ENCODE peak calls at places on chromosome 2, in seven cellular contexts. Q is upper lobe of left lung; T is transverse colon; Z is CD8-positive, alpha-beta memory T cell; M is GM23248; H is A549; F is right cardiac atrium. Y is an unnamed sample.

GRCh38 chr2:66443977-66444855 is 9.3 kb downstream of the MEIS1 start:
- DNase-seq in Q (no peak), T (no peak), Z (no peak), M (peak; percentile 67), H (no peak), F (no peak), Y (no peak)

GRCh38 chr2:222250313-222250712 is 48.5 kb downstream of the PAX3 start:
- DNase-seq in Q (no peak), T (no peak), Z (no peak), M (no peak), H (no peak), F (no peak), Y (no peak)

GRCh38 chr2:74457549-74458131 is 598 bp upstream of the WBP1 start:
- DNase-seq in Q (peak; percentile 77), T (peak; percentile 86), Z (no peak), M (peak; percentile 77), H (peak; percentile 53), F (peak; percentile 84), Y (no peak)

GRCh38 chr2:102755284-102755683 is 6.5 kb upstream of the TMEM182 start:
- DNase-seq in Q (no peak), T (no peak), Z (no peak), M (no peak), H (no peak), F (no peak), Y (no peak)

GRCh38 chr2:143844986-143845385 is 674.9 kb downstream of the ZEB2 start:
- DNase-seq in Q (no peak), T (no peak), Z (no peak), M (peak; percentile 58), H (no peak), F (no peak), Y (no peak)

GRCh38 chr2:195575021-195575420 is 82.0 kb upstream of the SLC39A10 start:
- DNase-seq in Q (no peak), T (no peak), Z (no peak), M (peak; percentile 41), H (no peak), F (no peak), Y (no peak)

GRCh38 chr2:128373346-128374000 is 54.8 kb upstream of the HS6ST1 start:
- DNase-seq in Q (peak; percentile 9), T (no peak), Z (no peak), M (no peak), H (no peak), F (no peak), Y (no peak)

GRCh38 chr2:5057895-5058294 is 634.3 kb upstream of the SOX11 start:
- DNase-seq in Q (no peak), T (no peak), Z (no peak), M (no peak), H (no peak), F (no peak), Y (no peak)

GRCh38 chr2:80499095-80499494 is 194.5 kb upstream of the LRRTM1 start:
- DNase-seq in Q (peak; percentile 22), T (peak; percentile 28), Z (no peak), M (peak; percentile 64), H (no peak), F (peak; percentile 68), Y (no peak)

GRCh38 chr2:136291871-136292270 is 173.9 kb upstream of the CXCR4 start:
- DNase-seq in Q (no peak), T (no peak), Z (no peak), M (no peak), H (no peak), F (no peak), Y (no peak)

GRCh38 chr2:30408961-30409387 is 38.1 kb upstream of the LCLAT1 start:
- DNase-seq in Q (no peak), T (no peak), Z (no peak), M (peak; percentile 86), H (no peak), F (no peak), Y (no peak)

GRCh38 chr2:239911630-239912071 is 113.5 kb downstream of the NDUFA10 start:
- DNase-seq in Q (peak; percentile 58), T (no peak), Z (no peak), M (no peak), H (no peak), F (peak; percentile 74), Y (no peak)

GRCh38 chr2:157684940-157685466 is 56.3 kb upstream of the ACVR1C start:
- DNase-seq in Q (no peak), T (no peak), Z (no peak), M (no peak), H (no peak), F (no peak), Y (no peak)

GRCh38 chr2:216621292-216621691 is 11.9 kb upstream of the IGFBP2 start:
- DNase-seq in Q (no peak), T (no peak), Z (no peak), M (no peak), H (no peak), F (no peak), Y (no peak)

GRCh38 chr2:17635007-17635406 is 94.5 kb downstream of the VSNL1 start:
- DNase-seq in Q (no peak), T (no peak), Z (no peak), M (no peak), H (no peak), F (peak; percentile 68), Y (no peak)

GRCh38 chr2:54895735-54896134 is 154.5 kb downstream of the RTN4 start:
- DNase-seq in Q (no peak), T (no peak), Z (no peak), M (peak; percentile 57), H (no peak), F (no peak), Y (no peak)

GRCh38 chr2:95143838-95144237 is 15.8 kb downstream of the ZNF514 start:
- DNase-seq in Q (no peak), T (no peak), Z (no peak), M (no peak), H (no peak), F (no peak), Y (no peak)

GRCh38 chr2:106991866-106992265 is 105.9 kb upstream of the ST6GAL2 start:
- DNase-seq in Q (no peak), T (no peak), Z (no peak), M (peak; percentile 32), H (no peak), F (no peak), Y (no peak)

GRCh38 chr2:76748581-76749296 is 773.4 kb downstream of the LRRTM4 start:
- DNase-seq in Q (no peak), T (no peak), Z (no peak), M (no peak), H (no peak), F (no peak), Y (no peak)

GRCh38 chr2:37645363-37645762 is 26.1 kb downstream of the CDC42EP3 start:
- DNase-seq in Q (no peak), T (no peak), Z (no peak), M (peak; percentile 80), H (no peak), F (no peak), Y (no peak)

GRCh38 chr2:175631247-175631628 is 370.8 kb downstream of the LNPK start:
- DNase-seq in Q (no peak), T (no peak), Z (no peak), M (peak; percentile 57), H (no peak), F (no peak), Y (no peak)

GRCh38 chr2:3641181-3641580 is 16.8 kb upstream of the ALLC start:
- DNase-seq in Q (no peak), T (no peak), Z (no peak), M (no peak), H (no peak), F (no peak), Y (no peak)

DNA sequence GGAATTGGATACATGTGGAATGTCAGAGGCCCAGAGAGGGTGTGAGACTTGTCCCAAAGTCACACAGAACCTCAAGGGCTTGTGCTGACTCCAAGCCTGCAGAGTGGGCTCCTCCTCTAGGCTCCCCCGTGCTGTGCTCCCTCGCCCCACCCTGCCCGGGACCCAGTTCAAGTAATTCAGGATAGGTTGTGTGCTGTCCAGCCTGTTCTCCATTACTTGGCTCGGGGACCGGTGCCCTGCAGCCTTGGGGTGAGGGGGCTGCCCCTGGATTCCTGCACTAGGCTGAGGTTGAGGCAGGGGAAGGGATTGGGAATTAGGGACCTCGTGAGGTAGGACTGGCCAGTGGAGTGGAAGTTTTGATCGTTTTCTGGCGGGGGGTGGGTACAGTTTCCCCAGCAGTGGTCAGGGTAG is 2.8 kb downstream of the CTDSP1 start:
- DNase-seq in Q (no peak), T (no peak), Z (no peak), M (no peak), H (no peak), F (peak; percentile 70), Y (no peak)
- H3K4me1 ChIP-seq in Q (peaks cover 55% of the 10 kb centered on the region), T (peaks cover 48% of the 10 kb centered on the region), Z (peaks cover 38% of the 10 kb centered on the region), M (peaks cover 23% of the 10 kb centered on the region), H (peaks cover 44% of the 10 kb centered on the region), F (peaks cover 6% of the 10 kb centered on the region), Y (peaks cover 10% of the 10 kb centered on the region)

GRCh38 chr2:233764264-233764663 is 4.2 kb downstream of the UGT1A1 start:
- DNase-seq in Q (no peak), T (peak; percentile 34), Z (no peak), M (peak; percentile 65), H (no peak), F (no peak), Y (no peak)
- H3K4me1 ChIP-seq in Q (no peaks in the 10 kb centered on the region), T (peaks cover 14% of the 10 kb centered on the region), Z (no peaks in the 10 kb centered on the region), M (peaks cover 15% of the 10 kb centered on the region), H (peaks cover 48% of the 10 kb centered on the region), F (no peaks in the 10 kb centered on the region), Y (no peaks in the 10 kb centered on the region)

DNA sequence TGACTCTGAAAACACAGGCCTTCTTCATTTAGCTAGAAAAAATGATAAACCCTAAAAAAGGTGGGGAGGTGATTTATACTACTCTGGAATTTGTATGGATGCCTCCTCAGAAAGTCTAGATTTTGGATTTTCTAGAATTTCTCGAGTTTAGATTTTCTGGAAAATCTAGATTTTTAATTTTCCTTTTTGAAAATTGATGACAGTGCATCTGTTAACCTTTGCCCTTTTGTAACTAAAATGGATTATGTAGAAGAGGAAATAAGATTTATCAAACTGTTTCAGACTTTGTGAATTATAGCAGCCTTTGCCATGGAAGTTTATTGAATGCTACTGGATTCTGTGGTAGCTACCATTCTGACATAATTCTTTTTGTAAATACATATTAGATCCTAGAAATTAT is 75.6 kb upstream of the RBM44 start:
- DNase-seq in Q (no peak), T (no peak), Z (no peak), M (no peak), H (no peak), F (no peak), Y (no peak)
- H3K4me1 ChIP-seq in Q (peaks cover 26% of the 10 kb centered on the region), T (peaks cover 49% of the 10 kb centered on the region), Z (peaks cover 7% of the 10 kb centered on the region), M (peaks cover 34% of the 10 kb centered on the region), H (peaks cover 57% of the 10 kb centered on the region), F (peaks cover 6% of the 10 kb centered on the region), Y (peaks cover 5% of the 10 kb centered on the region)

DNA sequence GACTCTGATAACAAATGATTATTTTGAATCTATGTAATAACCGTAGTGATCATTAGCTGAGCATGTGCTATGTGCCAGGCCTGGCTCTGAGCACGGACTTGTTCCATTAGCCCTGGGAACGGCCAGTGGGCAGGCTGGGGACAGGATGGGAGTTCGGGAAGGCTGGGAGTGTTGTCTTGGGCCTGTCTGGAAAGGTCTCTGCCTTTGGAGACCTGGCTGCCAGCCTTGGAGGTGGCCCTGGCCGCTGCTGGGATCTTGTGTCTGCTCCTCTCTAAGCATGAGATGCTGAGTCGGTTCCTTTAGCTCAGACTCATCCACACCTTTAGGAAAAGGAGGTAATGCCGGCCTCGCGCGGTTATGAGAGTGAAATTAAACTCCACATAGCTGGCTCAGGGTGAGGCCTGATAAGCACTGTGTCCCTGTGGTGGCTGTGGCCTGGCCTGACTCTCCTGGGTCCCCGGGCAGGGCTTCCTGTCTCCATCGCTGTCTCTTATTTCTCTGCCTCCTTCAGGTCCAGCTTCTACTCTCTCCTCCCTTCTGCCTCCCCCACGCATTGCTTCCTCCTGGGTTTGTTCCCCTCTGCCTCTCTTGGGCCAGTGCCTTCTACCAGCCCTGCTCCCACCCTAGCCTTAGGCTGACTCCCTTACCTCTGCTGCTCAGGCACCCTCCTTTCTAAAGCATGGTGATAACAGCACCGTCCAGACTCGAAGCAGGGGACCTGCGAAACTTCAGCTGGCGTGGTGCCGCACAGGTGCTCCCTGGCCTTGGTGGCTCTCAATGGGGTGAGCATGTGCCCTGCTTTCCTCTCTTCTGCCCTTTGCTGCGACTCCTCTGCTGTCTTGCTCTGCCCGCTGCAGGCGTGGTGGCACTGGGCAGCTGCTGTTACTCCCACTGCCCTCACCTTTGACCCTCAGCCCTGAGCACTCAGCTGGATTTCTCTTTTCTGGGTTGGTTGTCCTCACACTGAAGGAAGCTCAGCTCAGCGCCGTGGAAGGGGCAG is 41.8 kb downstream of the NCK2 start:
- DNase-seq in Q (no peak), T (no peak), Z (no peak), M (no peak), H (no peak), F (no peak), Y (no peak)
- H3K4me1 ChIP-seq in Q (peaks cover 27% of the 10 kb centered on the region), T (peaks cover 30% of the 10 kb centered on the region), Z (peaks cover 97% of the 10 kb centered on the region), M (peaks cover 16% of the 10 kb centered on the region), H (peaks cover 10% of the 10 kb centered on the region), F (peaks cover 22% of the 10 kb centered on the region), Y (peaks cover 32% of the 10 kb centered on the region)

Y was measured in ascending aorta.